ENCODE peak calls at places on chromosome 2, in four cellular contexts. One of them, this sample, is unnamed. For H3K4me1 and H3K9me3, the result is how much of the 10 kb centered on the place peaks cover.

GRCh38 chr2:69755862-69756467 is 14.0 kb downstream of the ANXA4 start:
- DNase-seq in uterus: no peak
- DNase-seq in SK-N-SH: no peak
- DNase-seq in K562: no peak
- DNase-seq in this sample: no peak

GRCh38 chr2:188265315-188265714 is 26.4 kb upstream of the GULP1 start:
- DNase-seq in uterus: no peak
- DNase-seq in SK-N-SH: no peak
- DNase-seq in K562: no peak
- DNase-seq in this sample: no peak

GRCh38 chr2:233473386-233473791 is 93.2 kb downstream of the USP40 start:
- DNase-seq in SK-N-SH: no peak
- DNase-seq in uterus: no peak
- DNase-seq in K562: no peak
- DNase-seq in this sample: peak

GRCh38 chr2:20988906-20989305 is 55.0 kb downstream of the APOB start:
- DNase-seq in K562: no peak
- DNase-seq in uterus: no peak
- DNase-seq in SK-N-SH: peak
- DNase-seq in this sample: no peak

GRCh38 chr2:135822855-135823254 is 14.1 kb downstream of the LCT start:
- DNase-seq in uterus: no peak
- DNase-seq in K562: no peak
- DNase-seq in SK-N-SH: no peak
- DNase-seq in this sample: no peak

GRCh38 chr2:30073523-30073922 is 73.3 kb upstream of the YPEL5 start:
- DNase-seq in K562: no peak
- DNase-seq in SK-N-SH: no peak
- DNase-seq in uterus: no peak
- DNase-seq in this sample: no peak

GRCh38 chr2:17506736-17507616 is 11.3 kb downstream of the RAD51AP2 start:
- DNase-seq in SK-N-SH: no peak
- DNase-seq in K562: no peak
- DNase-seq in uterus: no peak
- DNase-seq in this sample: no peak

GRCh38 chr2:58336416-58336815 is 95.3 kb upstream of the FANCL start:
- DNase-seq in SK-N-SH: no peak
- DNase-seq in K562: no peak
- DNase-seq in uterus: no peak
- DNase-seq in this sample: no peak

GRCh38 chr2:3959372-3959771 is 256.0 kb downstream of the DCDC2C start:
- DNase-seq in K562: peak
- DNase-seq in uterus: no peak
- DNase-seq in SK-N-SH: peak
- DNase-seq in this sample: no peak

GRCh38 chr2:176419591-176420071 is 150.4 kb downstream of the MTX2 start:
- DNase-seq in uterus: no peak
- DNase-seq in SK-N-SH: no peak
- DNase-seq in K562: no peak
- DNase-seq in this sample: no peak

GRCh38 chr2:17754773-17755425 is 961 bp downstream of the GEN1 start:
- DNase-seq in uterus: no peak
- DNase-seq in SK-N-SH: peak
- DNase-seq in K562: no peak
- DNase-seq in this sample: no peak

GRCh38 chr2:199468561-199469513 is 11.1 kb upstream of the SATB2 start:
- DNase-seq in SK-N-SH: peak
- DNase-seq in uterus: no peak
- DNase-seq in K562: no peak
- DNase-seq in this sample: no peak

GRCh38 chr2:70425682-70426301 is 123.9 kb upstream of the FAM136A start:
- DNase-seq in uterus: no peak
- DNase-seq in SK-N-SH: no peak
- DNase-seq in K562: no peak
- DNase-seq in this sample: no peak

GRCh38 chr2:108446703-108447102 is 2.3 kb upstream of the GCC2 start:
- DNase-seq in K562: no peak
- DNase-seq in SK-N-SH: no peak
- DNase-seq in uterus: no peak
- DNase-seq in this sample: no peak

GRCh38 chr2:68849579-68850030 is 21.6 kb downstream of the BMP10 start:
- DNase-seq in uterus: no peak
- DNase-seq in K562: peak
- DNase-seq in SK-N-SH: no peak
- DNase-seq in this sample: no peak

GRCh38 chr2:240250985-240251847 is 110.8 kb upstream of the OTOS start:
- DNase-seq in SK-N-SH: peak
- DNase-seq in uterus: peak
- DNase-seq in K562: peak
- DNase-seq in this sample: peak

GRCh38 chr2:20594048-20594750 is 56.7 kb downstream of the HS1BP3 start:
- DNase-seq in K562: no peak
- DNase-seq in SK-N-SH: no peak
- DNase-seq in uterus: no peak
- DNase-seq in this sample: no peak

GRCh38 chr2:103161456-103162289 is 399.8 kb downstream of the TMEM182 start:
- DNase-seq in uterus: no peak
- DNase-seq in SK-N-SH: peak
- DNase-seq in K562: peak
- DNase-seq in this sample: peak

GRCh38 chr2:43222472-43223146 is 3.8 kb downstream of the ZFP36L2 start:
- DNase-seq in SK-N-SH: no peak
- DNase-seq in K562: no peak
- DNase-seq in uterus: no peak
- DNase-seq in this sample: no peak

GRCh38 chr2:172436889-172437288 is 9.5 kb downstream of the ITGA6 start:
- DNase-seq in uterus: no peak
- DNase-seq in K562: no peak
- DNase-seq in SK-N-SH: no peak
- DNase-seq in this sample: no peak

GRCh38 chr2:105313877-105314276 is 15.7 kb downstream of the TGFBRAP1 start:
- DNase-seq in SK-N-SH: no peak
- DNase-seq in uterus: no peak
- DNase-seq in K562: no peak
- DNase-seq in this sample: no peak

GRCh38 chr2:74498500-74499268 is 719 bp downstream of the LBX2 start:
- DNase-seq in K562: no peak
- DNase-seq in uterus: no peak
- DNase-seq in SK-N-SH: peak
- DNase-seq in this sample: no peak

GRCh38 chr2:55296393-55296792 is 27.4 kb upstream of the MTIF2 start:
- DNase-seq in K562: no peak
- DNase-seq in SK-N-SH: no peak
- DNase-seq in uterus: no peak
- DNase-seq in this sample: no peak

GRCh38 chr2:191571163-191571769 is 106.7 kb upstream of the NABP1 start:
- DNase-seq in uterus: no peak
- DNase-seq in SK-N-SH: no peak
- DNase-seq in K562: peak
- DNase-seq in this sample: no peak

GRCh38 chr2:17300141-17300540 is 218.1 kb downstream of the RAD51AP2 start:
- DNase-seq in uterus: no peak
- DNase-seq in K562: no peak
- DNase-seq in SK-N-SH: no peak
- DNase-seq in this sample: no peak

GRCh38 chr2:125656190-125656589 is 999.8 kb upstream of the GYPC start:
- DNase-seq in SK-N-SH: no peak
- DNase-seq in uterus: no peak
- DNase-seq in K562: no peak
- DNase-seq in this sample: no peak

GRCh38 chr2:233208382-233209116 is 42.9 kb upstream of the ATG16L1 start:
- DNase-seq in uterus: no peak
- DNase-seq in SK-N-SH: no peak
- DNase-seq in K562: peak
- DNase-seq in this sample: no peak

GRCh38 chr2:42314892-42315468 is 46.0 kb downstream of the COX7A2L start:
- DNase-seq in K562: no peak
- DNase-seq in uterus: no peak
- DNase-seq in SK-N-SH: no peak
- DNase-seq in this sample: no peak

GRCh38 chr2:11499081-11499743 is 33.3 kb upstream of the E2F6 start:
- DNase-seq in SK-N-SH: peak
- DNase-seq in K562: no peak
- DNase-seq in uterus: peak
- DNase-seq in this sample: no peak

GRCh38 chr2:133521146-133521745 is 47.0 kb downstream of the NCKAP5 start:
- DNase-seq in SK-N-SH: no peak
- DNase-seq in K562: no peak
- DNase-seq in uterus: no peak
- DNase-seq in this sample: no peak

GRCh38 chr2:133525090-133525489 is 43.2 kb downstream of the NCKAP5 start:
- DNase-seq in K562: no peak
- DNase-seq in uterus: no peak
- DNase-seq in SK-N-SH: no peak
- DNase-seq in this sample: no peak

GRCh38 chr2:133525751-133526467 is 42.4 kb downstream of the NCKAP5 start:
- DNase-seq in SK-N-SH: no peak
- DNase-seq in uterus: no peak
- DNase-seq in K562: no peak
- DNase-seq in this sample: no peak

GRCh38 chr2:133522204-133522603 is 46.1 kb downstream of the NCKAP5 start:
- DNase-seq in SK-N-SH: no peak
- DNase-seq in uterus: no peak
- DNase-seq in K562: no peak
- DNase-seq in this sample: no peak

GRCh38 chr2:133523406-133523805 is 44.9 kb downstream of the NCKAP5 start:
- DNase-seq in K562: no peak
- DNase-seq in SK-N-SH: no peak
- DNase-seq in uterus: no peak
- DNase-seq in this sample: no peak
- H3K4me1 ChIP-seq in K562: under half
- H3K4me1 ChIP-seq in SK-N-SH: under half
- H3K4me1 ChIP-seq in uterus: under half
- H3K4me1 ChIP-seq in this sample: under half

GRCh38 chr2:230601510-230601909 is 111.1 kb upstream of the CAB39 start:
- DNase-seq in SK-N-SH: no peak
- DNase-seq in uterus: no peak
- DNase-seq in K562: no peak
- DNase-seq in this sample: no peak

GRCh38 chr2:230600881-230601280 is 111.8 kb upstream of the CAB39 start:
- DNase-seq in SK-N-SH: no peak
- DNase-seq in uterus: no peak
- DNase-seq in K562: no peak
- DNase-seq in this sample: no peak

GRCh38 chr2:230600285-230600684 is 112.4 kb upstream of the CAB39 start:
- DNase-seq in SK-N-SH: no peak
- DNase-seq in K562: no peak
- DNase-seq in uterus: no peak
- DNase-seq in this sample: no peak

GRCh38 chr2:230599854-230600253 is 112.8 kb upstream of the CAB39 start:
- DNase-seq in SK-N-SH: no peak
- DNase-seq in K562: no peak
- DNase-seq in uterus: no peak
- DNase-seq in this sample: no peak

DNA sequence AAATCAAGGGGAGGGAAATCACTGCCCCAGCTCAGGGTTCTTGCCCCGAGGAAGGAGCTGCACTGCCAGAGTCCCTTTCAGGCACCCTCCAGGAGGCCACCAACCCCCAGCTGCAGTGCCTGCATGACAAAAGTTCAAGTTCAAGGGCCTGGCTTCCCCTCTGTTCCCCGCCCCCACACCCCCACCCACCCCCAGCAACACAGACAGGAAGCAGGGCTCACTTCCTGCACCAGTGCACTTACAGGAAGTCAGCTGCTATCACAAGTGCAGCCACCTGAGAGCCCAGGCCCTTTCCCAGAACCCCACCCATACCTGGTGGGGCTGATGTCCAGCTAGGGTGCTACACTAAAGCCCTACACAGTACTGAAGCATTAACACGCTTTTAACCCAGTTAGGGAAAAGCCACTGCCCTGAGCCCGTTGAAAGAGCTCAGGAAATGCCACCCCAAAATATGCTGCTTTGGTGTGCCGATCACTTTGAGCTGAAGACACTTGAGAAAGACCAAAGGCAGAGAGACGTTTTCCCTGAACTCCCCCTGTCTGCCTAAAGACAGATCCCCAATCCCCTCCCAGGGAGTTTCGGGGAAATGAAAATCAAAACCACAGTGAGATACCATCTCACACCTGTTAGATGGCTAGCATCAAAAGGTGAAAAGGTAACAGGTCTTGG is 109.9 kb upstream of the CAB39 start:
- DNase-seq in SK-N-SH: no peak
- DNase-seq in uterus: no peak
- DNase-seq in K562: no peak
- DNase-seq in this sample: no peak
- TF ChIP-seq CTCF in SK-N-SH: no peak
- TF ChIP-seq CTCF in uterus: no peak
- TF ChIP-seq CTCF in K562: no peak
- TF ChIP-seq CTCF in this sample: no peak

GRCh38 chr2:56889738-56890137 is 705.9 kb downstream of the CCDC85A start:
- DNase-seq in SK-N-SH: no peak
- DNase-seq in uterus: no peak
- DNase-seq in K562: no peak
- DNase-seq in this sample: no peak
- H3K9me3 ChIP-seq in SK-N-SH: under half
- H3K9me3 ChIP-seq in uterus: under half
- H3K9me3 ChIP-seq in K562: under half
- H3K9me3 ChIP-seq in this sample: under half

GRCh38 chr2:36550006-36550405 is 48.0 kb downstream of the FEZ2 start:
- DNase-seq in K562: no peak
- DNase-seq in SK-N-SH: peak
- DNase-seq in uterus: no peak
- DNase-seq in this sample: no peak
- H3K4me1 ChIP-seq in K562: under half
- H3K4me1 ChIP-seq in SK-N-SH: under half
- H3K4me1 ChIP-seq in uterus: under half
- H3K4me1 ChIP-seq in this sample: under half

GRCh38 chr2:65605427-65606058 is 173.1 kb upstream of the SPRED2 start:
- DNase-seq in SK-N-SH: no peak
- DNase-seq in K562: no peak
- DNase-seq in uterus: no peak
- DNase-seq in this sample: no peak
- TF ChIP-seq CTCF in SK-N-SH: no peak
- TF ChIP-seq CTCF in K562: no peak
- TF ChIP-seq CTCF in uterus: no peak
- TF ChIP-seq CTCF in this sample: no peak

This sample was measured in right atrium auricular region.